ENCODE peak calls at places on chromosomes 13 and 19, in five cellular contexts. H is fibroblast of mammary gland, J is WTC11, B is nephron progenitor cell, V is HFFc6. R is an unnamed sample.

GRCh38 chr19:51994048-51994644 is 7.5 kb upstream of the ZNF350 start:
- DNase-seq in H (no peak), B (no peak), V (no peak), J (no peak), R (no peak)

GRCh38 chr13:111561091-111561778 is 240.8 kb downstream of the TEX29 start:
- DNase-seq in H (no peak), B (no peak), V (no peak), J (no peak), R (no peak)

GRCh38 chr19:48543121-48543710 is 8.8 kb upstream of the SULT2B1 start:
- DNase-seq in V (peak; percentile 45), B (no peak), H (peak; percentile 62), J (no peak), R (no peak)

GRCh38 chr19:51148571-51148970 is 6.5 kb downstream of the SIGLEC7 start:
- DNase-seq in H (no peak), J (no peak), B (no peak), V (no peak), R (no peak)

GRCh38 chr19:5271145-5271544 is 69.5 kb downstream of the PTPRS start:
- DNase-seq in B (no peak), H (peak; percentile 11), J (no peak), V (no peak), R (no peak)

GRCh38 chr13:45292176-45292575 is 48.8 kb downstream of the TPT1 start:
- DNase-seq in J (no peak), V (no peak), H (no peak), B (no peak), R (no peak)

GRCh38 chr19:39133431-39134270 is 8.1 kb downstream of the PAK4 start:
- DNase-seq in J (no peak), B (peak; percentile 43), H (no peak), V (no peak), R (no peak)

GRCh38 chr19:51375504-51376221 is 3.2 kb upstream of the NKG7 start:
- DNase-seq in J (no peak), V (no peak), B (no peak), H (no peak), R (no peak)

GRCh38 chr13:93689333-93689732 is 462.7 kb downstream of the GPC6 start:
- DNase-seq in B (no peak), H (no peak), J (no peak), V (peak; percentile 18), R (no peak)

GRCh38 chr19:3910105-3910504 is 22.8 kb upstream of the NMRK2 start:
- DNase-seq in B (no peak), V (no peak), H (no peak), J (no peak), R (no peak)

GRCh38 chr19:51607920-51608562 is 22.2 kb downstream of the SIGLEC5 start:
- DNase-seq in H (peak; percentile 74), B (peak; percentile 86), V (peak; percentile 62), J (peak; percentile 98), R (peak; percentile 54)

GRCh38 chr19:10690351-10690781 is 10.9 kb upstream of the QTRT1 start:
- DNase-seq in B (no peak), V (peak; percentile 38), J (no peak), H (peak; percentile 63), R (no peak)

GRCh38 chr13:35208587-35208986 is 266.5 kb downstream of the NBEA start:
- DNase-seq in J (no peak), V (no peak), B (no peak), H (no peak), R (no peak)

DNA sequence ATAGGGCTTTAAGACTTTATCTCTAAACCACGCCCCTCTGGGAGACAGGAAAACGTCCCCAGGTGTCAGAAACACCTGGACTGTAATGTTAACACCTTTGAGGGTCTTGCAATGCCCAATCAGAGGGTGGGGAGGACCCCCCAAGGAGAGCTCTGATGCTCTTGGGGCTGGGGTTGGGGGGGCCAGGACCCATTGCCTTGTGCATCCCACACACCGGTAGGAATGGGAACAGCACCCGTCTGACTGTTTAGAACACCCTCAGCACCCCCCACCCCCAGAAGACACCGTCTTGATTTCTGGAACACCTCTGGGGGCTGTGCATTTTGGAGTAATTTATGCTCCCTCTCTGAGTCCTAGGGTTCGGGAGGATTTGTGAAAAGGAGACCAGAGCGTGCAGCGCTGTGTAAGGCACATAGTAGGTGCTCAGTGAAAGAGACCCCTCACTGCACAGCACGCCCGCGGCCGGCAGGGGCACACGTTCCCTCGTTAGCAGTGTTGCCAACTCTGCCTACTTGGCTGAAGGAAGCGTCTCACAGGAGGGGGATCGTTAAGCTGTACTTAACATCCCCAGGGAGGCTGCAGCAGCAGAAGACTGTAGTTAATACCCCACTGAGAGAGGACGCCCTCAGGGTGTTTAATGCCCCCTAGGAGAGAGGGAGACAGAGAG is 2.8 kb upstream of the ERFL start:
- DNase-seq in V (no peak), H (no peak), B (no peak), J (peak; percentile 76), R (no peak)
- TF ChIP-seq CTCF in V (peak; percentile 61), H (peak; percentile 33), B (peak; percentile 31), J (peak; percentile 48), R (no peak)

GRCh38 chr19:40235238-40236025 is 8.9 kb upstream of the CCNP start:
- DNase-seq in V (no peak), J (peak; percentile 56), B (no peak), H (no peak), R (no peak)
- TF ChIP-seq CTCF in V (peak; percentile 56), J (peak; percentile 32), B (peak; percentile 23), H (no peak), R (no peak)

DNA sequence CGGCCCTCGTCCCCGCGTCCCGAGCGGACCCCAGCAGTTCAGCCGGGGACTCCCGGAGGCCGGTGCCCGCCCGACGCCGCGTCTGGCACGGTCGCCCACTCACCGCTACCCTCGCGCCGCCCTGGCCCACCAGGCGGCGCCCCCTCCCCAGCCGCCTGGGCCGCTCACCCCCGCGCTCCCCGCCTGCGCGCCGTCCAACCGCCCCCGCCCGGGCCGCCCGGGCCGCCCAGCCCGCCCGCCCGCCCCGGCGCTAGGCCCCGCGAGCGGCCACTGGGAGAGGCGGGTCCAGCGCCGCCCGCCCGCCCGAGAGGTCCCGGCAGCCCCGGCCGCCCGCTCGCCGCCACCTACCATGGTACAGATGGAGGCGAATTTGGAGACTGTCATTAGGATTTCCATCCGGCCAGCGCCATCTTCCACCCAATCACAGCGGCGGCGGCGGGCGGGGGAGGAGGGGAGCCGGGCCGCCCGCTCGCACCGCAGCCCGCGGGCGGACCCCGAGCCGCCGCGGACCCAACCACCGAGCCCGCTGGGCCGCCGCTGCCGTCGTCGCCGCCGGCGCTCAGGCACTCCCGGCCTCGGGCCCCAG is at the start of gene USP12:
- DNase-seq in H (peak; percentile 25), B (peak; percentile 77), V (no peak), J (peak; percentile 67), R (peak; percentile 57)
- TF ChIP-seq CTCF in H (no peak), B (no peak), V (no peak), J (no peak), R (no peak)

DNA sequence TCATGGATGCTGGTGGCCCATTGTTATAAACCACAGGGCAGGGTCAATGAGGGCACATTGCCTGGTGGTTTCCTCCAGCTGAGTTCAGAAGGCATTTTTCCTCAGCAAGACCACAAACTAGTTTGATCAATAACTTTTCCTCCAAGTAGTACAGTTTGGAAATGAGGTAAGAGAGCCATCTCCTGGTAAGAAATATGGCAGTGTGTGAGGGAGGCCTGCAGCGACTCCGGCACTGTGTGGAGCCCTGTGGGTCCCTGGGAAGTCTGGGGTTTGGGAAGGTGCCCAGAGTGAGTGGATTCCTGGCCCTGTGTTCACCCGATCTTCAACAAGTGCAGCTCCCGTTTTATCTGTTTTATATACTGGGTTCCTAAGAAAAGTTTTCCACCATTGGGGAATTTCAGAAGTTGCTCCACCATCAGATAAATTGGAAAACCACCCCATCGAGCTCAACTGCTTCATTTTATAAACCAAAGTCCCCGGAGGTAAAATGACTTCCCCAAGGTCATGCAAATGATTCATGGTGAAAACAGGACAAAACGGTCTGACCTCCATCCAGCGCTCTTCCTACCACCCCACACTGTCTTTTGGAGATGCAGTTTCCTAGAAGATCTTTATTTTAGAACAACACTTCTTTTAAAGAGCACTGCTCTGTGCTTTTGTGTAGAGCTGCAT is 148.4 kb downstream of the KATNAL1 start:
- DNase-seq in H (peak; percentile 91), B (no peak), V (peak; percentile 88), J (no peak), R (no peak)
- TF ChIP-seq CTCF in H (peak; percentile 75), B (no peak), V (peak; percentile 77), J (no peak), R (no peak)

GRCh38 chr19:57870225-57870624 is 18.6 kb downstream of the ZNF814 start:
- DNase-seq in H (no peak), V (no peak), B (no peak), J (no peak), R (no peak)
- TF ChIP-seq CTCF in H (no peak), V (no peak), B (no peak), J (no peak), R (no peak)

GRCh38 chr13:40084934-40085333 is 429.5 kb downstream of the COG6 start:
- DNase-seq in B (no peak), V (no peak), H (no peak), J (no peak), R (no peak)

GRCh38 chr13:40080676-40081075 is 425.2 kb downstream of the COG6 start:
- DNase-seq in J (no peak), V (no peak), B (no peak), H (no peak), R (no peak)

GRCh38 chr13:40083841-40084240 is 428.4 kb downstream of the COG6 start:
- DNase-seq in H (no peak), V (no peak), J (no peak), B (no peak), R (no peak)

GRCh38 chr13:40079721-40080120 is 424.3 kb downstream of the COG6 start:
- DNase-seq in B (no peak), H (no peak), J (no peak), V (no peak), R (no peak)

DNA sequence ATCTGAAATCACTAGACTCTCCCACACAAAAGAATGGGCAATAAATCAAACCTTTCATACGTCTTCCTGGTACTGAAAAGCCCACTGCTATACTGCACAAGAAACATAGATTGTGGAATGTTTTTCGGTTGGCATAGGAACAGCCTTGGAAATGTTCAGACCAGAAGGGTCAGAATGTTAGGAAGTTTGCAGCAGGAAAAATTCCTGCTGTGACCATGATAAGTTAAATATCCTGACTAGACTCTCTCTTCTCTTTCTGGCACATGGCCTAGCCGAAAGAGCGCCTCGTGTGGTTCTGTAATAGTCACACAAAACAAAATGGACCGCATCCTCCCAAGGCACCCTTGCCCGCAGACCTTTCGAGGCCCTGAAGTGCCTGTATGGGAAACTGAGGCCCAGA is 427.2 kb downstream of the COG6 start:
- DNase-seq in J (no peak), B (no peak), H (no peak), V (no peak), R (no peak)
- TF ChIP-seq CTCF in J (no peak), B (no peak), H (no peak), V (no peak), R (no peak)

R was measured in activated B cell treated with CpG ODN at 0.5 μM for 24 hours.